ENCODE peak calls at places on chromosome 15, in five cellular contexts. W is T-helper 2 cell, B is A549, S is suprapubic skin, T is GM03348. I is an unnamed sample.

GRCh38 chr15:68877626-68878025 is 52.7 kb upstream of the SPESP1 start:
- DNase-seq in W (no peak), B (no peak), S (no peak), T (no peak), I (no peak)

GRCh38 chr15:23497710-23498111 is 50.7 kb upstream of the GOLGA6L2 start:
- DNase-seq in W (no peak), B (peak; percentile 54), S (no peak), T (peak; percentile 18), I (no peak)

GRCh38 chr15:91866971-91867372 is 13.5 kb downstream of the SLCO3A1 start:
- DNase-seq in W (no peak), B (no peak), S (no peak), T (peak; percentile 39), I (peak; percentile 54)

GRCh38 chr15:73571346-73571745 is 61.8 kb downstream of the NPTN start:
- DNase-seq in W (no peak), B (no peak), S (no peak), T (no peak), I (peak; percentile 54)

GRCh38 chr15:84818221-84819131 is 1.3 kb downstream of the ALPK3 start:
- DNase-seq in W (no peak), B (peak; percentile 43), S (no peak), T (no peak), I (peak; percentile 93)

GRCh38 chr15:35000511-35000910 is 12.4 kb upstream of the ZNF770 start:
- DNase-seq in W (no peak), B (peak; percentile 67), S (no peak), T (peak; percentile 76), I (peak; percentile 90)

GRCh38 chr15:68416158-68416535 is 15.8 kb downstream of the ITGA11 start:
- DNase-seq in W (no peak), B (no peak), S (peak; percentile 52), T (no peak), I (no peak)

GRCh38 chr15:38378162-38378560 is 75.8 kb upstream of the FAM98B start:
- DNase-seq in W (no peak), B (no peak), S (peak; percentile 81), T (no peak), I (no peak)

GRCh38 chr15:32983679-32984078 is 210.8 kb downstream of the FMN1 start:
- DNase-seq in W (no peak), B (no peak), S (no peak), T (no peak), I (no peak)

GRCh38 chr15:90191795-90192494 is 9.2 kb upstream of the SEMA4B start:
- DNase-seq in W (no peak), B (peak; percentile 92), S (peak; percentile 90), T (no peak), I (peak; percentile 78)

GRCh38 chr15:66939016-66939415 is 126.4 kb upstream of the SMAD3 start:
- DNase-seq in W (no peak), B (no peak), S (no peak), T (no peak), I (no peak)

I was measured in osteoblast.